ENCODE peak calls at places on chromosomes 12 and 14, in nine cellular contexts. C is aorta, J is cardiac muscle cell, G is lung, U is psoas muscle, H is WERI-Rb-1, W is left ventricle myocardium inferior, T is sigmoid colon, P is lower lobe of right lung. N is an unnamed sample.
A peak's percentile ranks its signal among the peaks of the same experiment; 100 is the strongest.

GRCh38 chr12:109996483-109996853 is 300 bp upstream of the GIT2 start:
- DNase-seq in C (no peak), J (no peak), G (no peak), U (no peak), H (no peak), W (no peak), T (no peak), P (no peak), N (no peak)

GRCh38 chr12:24911284-24911791 is 37.6 kb downstream of the BCAT1 start:
- DNase-seq in C (no peak), J (peak; percentile 41), G (no peak), U (no peak), H (peak; percentile 59), W (no peak), T (no peak), P (no peak), N (no peak)

GRCh38 chr14:97489750-97490149 is 692.6 kb downstream of the VRK1 start:
- DNase-seq in C (no peak), J (no peak), G (no peak), U (no peak), H (no peak), W (no peak), T (no peak), P (no peak), N (no peak)

GRCh38 chr12:6778571-6779550 is 6.5 kb downstream of the LAG3 start:
- DNase-seq in C (peak; percentile 95), J (peak; percentile 96), G (peak; percentile 95), U (peak; percentile 94), H (peak; percentile 97), W (peak; percentile 94), T (peak; percentile 98), P (peak; percentile 95), N (peak; percentile 92)

GRCh38 chr12:24945039-24945438 is 3.9 kb downstream of the BCAT1 start:
- DNase-seq in C (no peak), J (no peak), G (no peak), U (no peak), H (no peak), W (no peak), T (no peak), P (no peak), N (no peak)

GRCh38 chr12:749871-750270 is 2.5 kb upstream of the WNK1 start:
- DNase-seq in C (no peak), J (no peak), G (no peak), U (no peak), H (no peak), W (no peak), T (no peak), P (no peak), N (no peak)

GRCh38 chr14:102857444-102857843 is 65.0 kb upstream of the AMN start:
- DNase-seq in C (no peak), J (peak; percentile 47), G (no peak), U (no peak), H (no peak), W (no peak), T (no peak), P (no peak), N (no peak)

GRCh38 chr12:117333331-117334000 is 28.0 kb downstream of the NOS1 start:
- DNase-seq in C (no peak), J (no peak), G (no peak), U (no peak), H (peak; percentile 71), W (no peak), T (no peak), P (no peak), N (no peak)

GRCh38 chr12:53793221-53793620 is 41.4 kb upstream of the CISTR start:
- DNase-seq in C (no peak), J (no peak), G (no peak), U (no peak), H (no peak), W (no peak), T (no peak), P (no peak), N (no peak)

GRCh38 chr14:34548472-34548981 is 9.0 kb upstream of the EAPP start:
- DNase-seq in C (peak; percentile 42), J (no peak), G (no peak), U (no peak), H (no peak), W (no peak), T (peak; percentile 38), P (no peak), N (peak; percentile 21)

DNA sequence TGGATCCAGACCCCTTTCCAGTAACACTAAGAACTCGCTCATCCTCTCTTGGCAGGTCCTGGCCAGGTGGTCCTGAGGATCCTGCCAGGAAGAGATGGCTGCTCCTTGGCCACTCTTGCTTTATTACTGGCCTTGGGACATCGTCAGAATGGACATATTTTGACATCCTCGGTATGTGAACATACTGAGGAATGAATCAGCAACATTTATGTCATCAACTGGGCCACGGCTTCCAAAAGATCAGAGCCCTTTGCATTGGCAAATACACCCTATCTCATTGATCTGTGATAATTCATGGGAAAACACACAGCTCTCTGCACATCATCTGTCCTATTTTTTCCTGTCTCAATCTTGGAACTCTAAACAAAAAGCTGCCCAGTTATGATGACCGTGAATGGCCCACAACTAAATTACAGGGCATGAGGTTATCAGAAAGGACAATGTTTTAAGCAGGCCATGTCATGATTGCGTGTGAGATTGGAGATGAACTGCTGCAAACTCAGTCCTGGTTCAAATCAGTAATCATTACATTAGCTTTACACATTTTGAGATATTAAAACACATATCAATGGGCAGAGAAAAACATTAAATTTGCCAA is 1325.8 kb downstream of the AACS start:
- DNase-seq in C (no peak), J (peak; percentile 24), G (no peak), U (no peak), H (no peak), W (no peak), T (no peak), P (no peak), N (no peak)
- H3K9me3 ChIP-seq in C (no peaks in the 10 kb centered on the region), J (no peaks in the 10 kb centered on the region), G (no peaks in the 10 kb centered on the region), U (no peaks in the 10 kb centered on the region), H (no peaks in the 10 kb centered on the region), W (no peaks in the 10 kb centered on the region), T (no peaks in the 10 kb centered on the region), P (no peaks in the 10 kb centered on the region), N (no peaks in the 10 kb centered on the region)

GRCh38 chr14:106875503-106875902 is 1349.1 kb downstream of the TMEM121 start:
- DNase-seq in C (no peak), J (no peak), G (no peak), U (no peak), H (peak; percentile 43), W (peak; percentile 26), T (no peak), P (no peak), N (no peak)

GRCh38 chr14:106874365-106874764 is 1348.0 kb downstream of the TMEM121 start:
- DNase-seq in C (no peak), J (no peak), G (no peak), U (no peak), H (no peak), W (no peak), T (no peak), P (no peak), N (no peak)

GRCh38 chr14:106879241-106879640 is 1352.9 kb downstream of the TMEM121 start:
- DNase-seq in C (peak; percentile 53), J (no peak), G (no peak), U (no peak), H (peak; percentile 78), W (no peak), T (no peak), P (peak; percentile 71), N (no peak)

GRCh38 chr14:106877527-106877926 is 1351.1 kb downstream of the TMEM121 start:
- DNase-seq in C (no peak), J (no peak), G (no peak), U (no peak), H (no peak), W (no peak), T (no peak), P (no peak), N (no peak)

DNA sequence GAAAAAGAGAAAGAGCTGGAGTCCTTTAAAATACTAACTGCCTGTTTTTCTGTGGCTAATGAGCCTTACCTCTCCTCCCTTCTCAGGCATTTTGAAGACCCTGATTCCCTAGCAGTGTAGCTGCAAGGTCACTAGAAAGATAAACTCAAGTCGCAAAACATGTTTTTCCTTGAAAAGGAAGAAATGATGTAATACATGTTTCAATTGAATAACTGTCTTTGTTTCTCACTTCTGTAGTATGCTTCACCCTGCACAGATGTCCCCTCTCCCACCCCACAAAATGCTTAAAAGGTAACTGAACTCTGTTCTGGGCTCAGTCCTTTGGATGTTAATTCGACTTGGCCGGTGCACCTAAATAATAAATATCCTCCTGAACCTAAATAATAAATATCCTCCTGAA is 1350.3 kb downstream of the TMEM121 start:
- DNase-seq in C (no peak), J (no peak), G (no peak), U (no peak), H (no peak), W (no peak), T (no peak), P (no peak), N (no peak)
- H3K9me3 ChIP-seq in C (peaks cover 3% of the 10 kb centered on the region), J (no peaks in the 10 kb centered on the region), G (no peaks in the 10 kb centered on the region), U (no peaks in the 10 kb centered on the region), H (no peaks in the 10 kb centered on the region), W (no peaks in the 10 kb centered on the region), T (no peaks in the 10 kb centered on the region), P (no peaks in the 10 kb centered on the region), N (no peaks in the 10 kb centered on the region)

GRCh38 chr14:106579084-106579483 is 1052.7 kb downstream of the TMEM121 start:
- DNase-seq in C (no peak), J (no peak), G (no peak), U (no peak), H (no peak), W (no peak), T (no peak), P (no peak), N (no peak)

GRCh38 chr14:106578479-106578878 is 1052.1 kb downstream of the TMEM121 start:
- DNase-seq in C (no peak), J (no peak), G (no peak), U (no peak), H (no peak), W (no peak), T (no peak), P (no peak), N (no peak)
- H3K9me3 ChIP-seq in C (no peaks in the 10 kb centered on the region), J (no peaks in the 10 kb centered on the region), G (no peaks in the 10 kb centered on the region), U (no peaks in the 10 kb centered on the region), H (no peaks in the 10 kb centered on the region), W (no peaks in the 10 kb centered on the region), T (no peaks in the 10 kb centered on the region), P (no peaks in the 10 kb centered on the region), N (no peaks in the 10 kb centered on the region)

DNA sequence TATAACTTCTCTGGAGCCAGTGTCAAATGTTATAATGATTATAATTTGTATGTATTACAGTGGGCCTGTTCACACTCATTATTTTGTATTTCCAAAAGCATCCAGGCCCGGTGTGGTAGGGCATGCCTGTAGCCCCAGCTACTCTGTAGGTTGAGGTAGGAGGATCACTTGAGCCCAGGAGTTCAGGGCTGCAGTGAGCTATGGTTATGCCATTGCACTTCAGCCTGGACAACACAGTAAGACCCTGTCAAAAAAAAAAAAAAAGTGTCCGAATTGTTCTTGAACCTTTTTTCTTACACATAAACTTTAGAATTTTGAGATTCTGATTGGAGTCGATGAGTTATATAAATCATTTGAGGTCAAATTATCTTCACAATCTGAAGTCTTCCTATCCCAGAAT is 1.0 kb downstream of the ZNF84 start:
- DNase-seq in C (no peak), J (no peak), G (no peak), U (no peak), H (no peak), W (no peak), T (no peak), P (no peak), N (no peak)
- H3K9me3 ChIP-seq in C (peaks cover 15% of the 10 kb centered on the region), J (peaks cover 4% of the 10 kb centered on the region), G (peaks cover 15% of the 10 kb centered on the region), U (peaks cover 72% of the 10 kb centered on the region), H (peaks cover 44% of the 10 kb centered on the region), W (peaks cover 69% of the 10 kb centered on the region), T (peaks cover 48% of the 10 kb centered on the region), P (peaks cover 70% of the 10 kb centered on the region), N (peaks cover 33% of the 10 kb centered on the region)

GRCh38 chr12:132936163-132936562 is 19.9 kb downstream of the ZNF605 start:
- DNase-seq in C (no peak), J (no peak), G (no peak), U (no peak), H (no peak), W (no peak), T (no peak), P (no peak), N (no peak)
- H3K9me3 ChIP-seq in C (peaks cover 18% of the 10 kb centered on the region), J (no peaks in the 10 kb centered on the region), G (peaks cover 7% of the 10 kb centered on the region), U (peaks cover 60% of the 10 kb centered on the region), H (peaks cover 30% of the 10 kb centered on the region), W (peaks cover 89% of the 10 kb centered on the region), T (peaks cover 3% of the 10 kb centered on the region), P (peaks cover 86% of the 10 kb centered on the region), N (peaks cover 23% of the 10 kb centered on the region)

N was measured in RWPE2.